ENCODE peak calls at places on chromosomes 3 and 15, in four cellular contexts. Q is breast epithelium, A is T-helper 17 cell, L is myocyte. W is an unnamed sample.

GRCh38 chr3:71876135-71876534 is 91.2 kb upstream of the PROK2 start:
- DNase-seq in A (no peak), L (no peak), Q (no peak), W (no peak)

GRCh38 chr3:10940106-10940505 is 52.4 kb upstream of the SLC6A1 start:
- DNase-seq in L (no peak), Q (no peak), A (no peak), W (no peak)

GRCh38 chr15:88076246-88076645 is 180.3 kb downstream of the NTRK3 start:
- DNase-seq in L (no peak), Q (no peak), A (no peak), W (no peak)

GRCh38 chr3:49377483-49377882 is 19.3 kb upstream of the GPX1 start:
- DNase-seq in Q (no peak), A (no peak), L (peak), W (peak)

GRCh38 chr3:133535971-133536634 is 37.4 kb upstream of the CDV3 start:
- DNase-seq in A (no peak), L (peak), Q (no peak), W (no peak)

GRCh38 chr3:62935793-62936192 is 60.6 kb upstream of the CADPS start:
- DNase-seq in L (no peak), Q (no peak), A (no peak), W (no peak)

GRCh38 chr15:38874464-38874863 is 309.9 kb upstream of the RASGRP1 start:
- DNase-seq in L (no peak), A (no peak), Q (peak), W (no peak)

GRCh38 chr15:40059821-40060220 is 20.8 kb upstream of the SRP14 start:
- DNase-seq in Q (no peak), L (no peak), A (no peak), W (no peak)

GRCh38 chr3:162525052-162525451 is 1028.4 kb downstream of the OTOL1 start:
- DNase-seq in Q (no peak), L (peak), A (no peak), W (no peak)

GRCh38 chr3:14210843-14211594 is 32.4 kb downstream of the LSM3 start:
- DNase-seq in Q (no peak), A (no peak), L (peak), W (no peak)

GRCh38 chr3:124217542-124217941 is 225.6 kb upstream of the ROPN1 start:
- DNase-seq in Q (no peak), L (peak), A (no peak), W (no peak)

GRCh38 chr15:64938192-64938591 is 26.5 kb downstream of the ANKDD1A start:
- DNase-seq in L (no peak), A (no peak), Q (no peak), W (no peak)

GRCh38 chr15:31353931-31354330 is 27.3 kb downstream of the KLF13 start:
- DNase-seq in A (no peak), L (peak), Q (no peak), W (no peak)

GRCh38 chr15:93894438-93894837 is 336.9 kb upstream of the MCTP2 start:
- DNase-seq in Q (no peak), L (no peak), A (no peak), W (no peak)

GRCh38 chr3:143298380-143298779 is 178.8 kb downstream of the CHST2 start:
- DNase-seq in Q (no peak), A (no peak), L (peak), W (no peak)

GRCh38 chr3:60754617-60755016 is 496.6 kb downstream of the FHIT start:
- DNase-seq in A (no peak), L (no peak), Q (no peak), W (no peak)

GRCh38 chr15:101047301-101047781 is 128.2 kb downstream of the LRRK1 start:
- DNase-seq in Q (no peak), A (no peak), L (no peak), W (peak)

GRCh38 chr15:62482715-62483429 is 317.8 kb upstream of the C2CD4B start:
- DNase-seq in Q (no peak), A (no peak), L (peak), W (no peak)

GRCh38 chr3:71185733-71186455 is 397.6 kb downstream of the FOXP1 start:
- DNase-seq in A (no peak), Q (no peak), L (peak), W (no peak)

GRCh38 chr3:149273096-149273751 is 51.6 kb upstream of the CP start:
- DNase-seq in L (peak), Q (no peak), A (no peak), W (no peak)

GRCh38 chr3:16318216-16318615 is 53.2 kb downstream of the OXNAD1 start:
- DNase-seq in Q (no peak), A (no peak), L (no peak), W (no peak)

GRCh38 chr15:93141373-93141790 is 52.4 kb upstream of the RGMA start:
- DNase-seq in Q (no peak), L (no peak), A (no peak), W (peak)